ENCODE peak calls at places on chromosome 17, in eight cellular contexts. W is WTC11, S is A549, G is IMR-90, Q is HepG2, M is K562, E is H1, X is SK-N-SH. R is an unnamed sample.

GRCh38 chr17:8489841-8490240 is 54.2 kb downstream of the NDEL1 start:
- DNase-seq in W (no peak), S (no peak), G (peak), Q (no peak), M (no peak), E (no peak), X (no peak), R (no peak)

GRCh38 chr17:57868775-57869598 is 19.1 kb upstream of the MRPS23 start:
- DNase-seq in W (no peak), S (no peak), G (no peak), Q (no peak), M (no peak), E (no peak), X (no peak), R (no peak)

GRCh38 chr17:82215095-82215971 is 2.7 kb upstream of the CCDC57 start:
- DNase-seq in W (no peak), S (peak), G (no peak), Q (peak), M (peak), E (no peak), X (peak), R (no peak)

GRCh38 chr17:28907052-28907438 is 4.2 kb upstream of the DHRS13 start:
- DNase-seq in W (no peak), S (no peak), G (no peak), Q (no peak), M (peak), E (no peak), X (no peak), R (no peak)

GRCh38 chr17:77373298-77374169 is 232.8 kb downstream of the SEC14L1 start:
- DNase-seq in W (peak), S (no peak), G (no peak), Q (no peak), M (no peak), E (no peak), X (peak), R (no peak)

GRCh38 chr17:45320931-45321461 is 4.2 kb upstream of the MAP3K14 start:
- DNase-seq in W (no peak), S (peak), G (peak), Q (no peak), M (peak), E (no peak), X (no peak), R (no peak)

GRCh38 chr17:66549731-66550207 is 247.4 kb downstream of the PRKCA start:
- DNase-seq in W (no peak), S (no peak), G (peak), Q (no peak), M (no peak), E (no peak), X (no peak), R (no peak)

GRCh38 chr17:68868708-68869107 is 86.5 kb downstream of the ABCA8 start:
- DNase-seq in W (no peak), S (no peak), G (peak), Q (no peak), M (no peak), E (no peak), X (no peak), R (no peak)

GRCh38 chr17:6559753-6560215 is 3.4 kb upstream of the PITPNM3 start:
- DNase-seq in W (no peak), S (no peak), G (no peak), Q (no peak), M (no peak), E (no peak), X (no peak), R (no peak)

GRCh38 chr17:9237053-9237410 is 215.7 kb downstream of the NTN1 start:
- DNase-seq in W (no peak), S (no peak), G (no peak), Q (no peak), M (no peak), E (no peak), X (no peak), R (no peak)

GRCh38 chr17:44354582-44355309 is 8.9 kb downstream of the FAM171A2 start:
- DNase-seq in W (peak), S (no peak), G (no peak), Q (no peak), M (no peak), E (no peak), X (no peak), R (no peak)

GRCh38 chr17:73560661-73561060 is 83.6 kb downstream of the SDK2 start:
- DNase-seq in W (peak), S (no peak), G (no peak), Q (peak), M (peak), E (no peak), X (peak), R (no peak)

GRCh38 chr17:13428611-13429042 is 173.1 kb downstream of the HS3ST3A1 start:
- DNase-seq in W (no peak), S (no peak), G (no peak), Q (no peak), M (no peak), E (no peak), X (peak), R (no peak)

GRCh38 chr17:74598346-74599022 is 6.4 kb upstream of the CD300LD start:
- DNase-seq in W (no peak), S (no peak), G (no peak), Q (no peak), M (no peak), E (no peak), X (no peak), R (no peak)

GRCh38 chr17:67085406-67085805 is 41.1 kb downstream of the CACNG1 start:
- DNase-seq in W (no peak), S (no peak), G (no peak), Q (no peak), M (no peak), E (no peak), X (no peak), R (no peak)

GRCh38 chr17:17580662-17581470 is 10.6 kb downstream of the PEMT start:
- DNase-seq in W (no peak), S (no peak), G (peak), Q (peak), M (no peak), E (no peak), X (no peak), R (no peak)

GRCh38 chr17:83171661-83172060 is 92.3 kb downstream of the METRNL start:
- DNase-seq in W (peak), S (no peak), G (no peak), Q (no peak), M (no peak), E (no peak), X (peak), R (no peak)

GRCh38 chr17:33811006-33811760 is 443.9 kb upstream of the CCL2 start:
- DNase-seq in W (no peak), S (no peak), G (no peak), Q (no peak), M (no peak), E (no peak), X (peak), R (no peak)

GRCh38 chr17:30565073-30565935 is 88.1 kb downstream of the GOSR1 start:
- DNase-seq in W (peak), S (no peak), G (no peak), Q (no peak), M (no peak), E (peak), X (no peak), R (no peak)

DNA sequence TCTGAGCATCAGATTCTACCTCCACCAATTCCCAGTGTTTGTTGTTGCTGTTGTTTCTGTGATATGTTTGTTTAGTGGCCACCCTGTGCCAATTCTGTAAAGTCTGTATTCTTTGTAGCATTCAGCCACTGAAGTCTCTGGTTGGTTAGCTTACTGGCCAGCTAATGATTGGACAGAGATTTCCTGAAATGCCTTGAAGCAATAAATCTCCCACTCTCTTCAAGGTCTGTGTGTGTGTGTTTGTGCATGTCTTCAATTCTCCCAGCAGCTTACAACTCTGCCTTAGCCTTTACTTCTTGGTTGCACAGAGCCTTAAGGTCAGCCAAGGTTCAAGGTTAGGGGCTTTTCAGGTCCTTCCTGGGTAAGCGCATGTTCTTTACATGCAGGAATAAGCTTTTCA is 38.2 kb downstream of the PRPSAP2 start:
- DNase-seq in W (no peak), S (no peak), G (no peak), Q (no peak), M (no peak), E (no peak), X (no peak), R (no peak)
- TF ChIP-seq USF2 in W (no peak), S (no peak), G (no peak), Q (no peak), M (no peak), E (no peak), X (no peak), R (no peak)

GRCh38 chr17:80637286-80637703 is 92.7 kb downstream of the RPTOR start:
- DNase-seq in W (no peak), S (no peak), G (no peak), Q (no peak), M (no peak), E (no peak), X (no peak), R (no peak)

GRCh38 chr17:80639658-80640057 is 95.0 kb downstream of the RPTOR start:
- DNase-seq in W (no peak), S (no peak), G (no peak), Q (no peak), M (no peak), E (no peak), X (no peak), R (no peak)

GRCh38 chr17:80633994-80634566 is 89.4 kb downstream of the RPTOR start:
- DNase-seq in W (no peak), S (no peak), G (no peak), Q (no peak), M (no peak), E (no peak), X (no peak), R (no peak)

GRCh38 chr17:80633197-80633596 is 88.6 kb downstream of the RPTOR start:
- DNase-seq in W (no peak), S (no peak), G (no peak), Q (no peak), M (no peak), E (no peak), X (no peak), R (no peak)

GRCh38 chr17:80636356-80637285 is 92.0 kb downstream of the RPTOR start:
- DNase-seq in W (no peak), S (no peak), G (no peak), Q (no peak), M (no peak), E (no peak), X (no peak), R (no peak)
- TF ChIP-seq USF2 in W (no peak), S (no peak), G (no peak), Q (no peak), M (no peak), E (no peak), X (no peak), R (no peak)

GRCh38 chr17:59790936-59791335 is 83.5 kb downstream of the VMP1 start:
- DNase-seq in W (no peak), S (no peak), G (no peak), Q (no peak), M (no peak), E (no peak), X (no peak), R (no peak)

GRCh38 chr17:59783221-59784016 is 76.0 kb downstream of the VMP1 start:
- DNase-seq in W (no peak), S (peak), G (peak), Q (no peak), M (peak), E (no peak), X (peak), R (no peak)

GRCh38 chr17:59786213-59786535 is 78.7 kb downstream of the VMP1 start:
- DNase-seq in W (no peak), S (no peak), G (no peak), Q (no peak), M (no peak), E (no peak), X (no peak), R (no peak)

GRCh38 chr17:59785091-59785799 is 77.8 kb downstream of the VMP1 start:
- DNase-seq in W (no peak), S (no peak), G (no peak), Q (peak), M (no peak), E (no peak), X (no peak), R (no peak)

DNA sequence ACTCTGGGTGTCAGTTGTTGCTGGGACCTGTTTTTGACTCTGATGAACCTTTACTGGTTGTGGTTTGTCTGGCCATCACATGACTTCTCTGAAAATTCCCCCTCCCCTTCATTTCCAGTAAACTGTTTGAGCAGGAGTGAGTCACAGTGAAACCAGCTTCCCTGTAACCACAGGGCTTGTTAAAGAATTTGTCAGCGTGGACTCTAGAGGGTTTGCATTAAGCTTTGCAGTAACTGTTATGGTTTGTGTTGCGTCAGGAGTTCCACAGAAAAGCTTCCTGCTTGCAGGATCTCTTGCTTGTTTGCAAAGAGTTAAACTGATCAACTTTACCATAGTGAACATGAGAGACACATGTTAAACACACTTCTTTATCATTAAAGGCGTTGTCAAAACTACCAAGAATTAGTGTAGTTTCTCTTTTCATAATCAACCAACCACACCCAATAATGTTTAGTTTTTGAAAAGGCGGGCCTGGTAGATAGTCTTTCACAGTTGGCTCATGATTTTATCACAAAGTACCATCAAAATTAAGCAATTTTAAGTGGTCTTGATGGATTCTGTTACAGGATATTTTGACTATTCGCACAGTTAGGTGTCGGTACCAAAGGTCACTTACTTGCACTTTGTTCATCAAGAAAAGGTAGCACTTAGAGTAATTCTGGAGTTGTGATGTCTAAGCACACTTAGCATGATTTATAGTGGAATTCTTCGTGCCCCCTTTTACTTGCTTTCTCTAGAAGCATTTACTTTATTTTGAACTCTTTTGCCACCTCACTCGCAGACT is 79.3 kb downstream of the VMP1 start:
- DNase-seq in W (no peak), S (peak), G (peak), Q (peak), M (peak), E (peak), X (peak), R (peak)
- TF ChIP-seq USF2 in W (no peak), S (peak), G (peak), Q (peak), M (peak), E (no peak), X (peak), R (peak)

GRCh38 chr17:50033316-50033715 is 22.6 kb upstream of the ITGA3 start:
- DNase-seq in W (no peak), S (no peak), G (peak), Q (no peak), M (no peak), E (no peak), X (peak), R (no peak)
- TF ChIP-seq USF2 in W (no peak), S (no peak), G (no peak), Q (no peak), M (no peak), E (no peak), X (no peak), R (no peak)

DNA sequence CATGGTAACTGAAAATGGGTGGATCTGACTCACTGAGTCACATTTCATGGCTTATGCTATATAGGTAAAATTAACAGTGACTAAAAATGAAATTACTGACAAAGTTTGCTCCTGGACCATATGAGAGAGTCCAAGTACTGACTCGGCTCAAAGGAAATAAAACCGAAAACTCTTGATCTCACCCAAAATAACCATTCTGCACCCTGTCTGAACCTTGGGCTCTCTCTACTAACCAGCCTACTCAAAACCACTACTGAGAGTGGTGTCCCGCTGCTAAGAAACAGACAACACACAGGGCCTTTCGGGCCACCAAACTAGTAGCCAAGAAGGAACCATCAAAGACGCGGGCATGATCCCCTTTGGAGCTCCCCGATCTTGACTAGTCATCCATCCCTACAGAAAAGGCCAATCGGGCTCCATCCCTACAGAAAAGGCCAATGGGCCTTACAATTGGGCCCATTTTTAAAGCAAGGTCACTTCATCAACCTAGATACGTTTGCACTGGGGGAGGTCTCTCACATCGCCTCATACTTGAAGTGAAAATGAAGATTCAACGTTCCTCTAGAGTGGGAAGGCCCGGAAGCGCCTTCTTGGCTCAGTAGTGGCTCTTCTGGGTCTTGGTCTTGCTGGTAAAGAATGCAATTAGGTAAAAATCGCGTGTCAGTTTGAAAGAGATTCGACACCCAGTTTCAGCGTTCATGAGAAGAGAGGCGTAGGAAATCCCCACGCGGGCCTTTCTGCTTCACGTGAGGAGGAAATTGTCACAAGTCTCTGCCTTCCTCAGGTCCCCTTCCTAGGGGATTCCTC is 715 bp upstream of the ZPBP2 start:
- DNase-seq in W (no peak), S (no peak), G (no peak), Q (no peak), M (no peak), E (no peak), X (no peak), R (peak)
- TF ChIP-seq USF2 in W (no peak), S (no peak), G (no peak), Q (no peak), M (no peak), E (no peak), X (no peak), R (no peak)

R was measured in GM12878.